ENCODE peak calls at places on chromosomes 16 and 17, in five cellular contexts. F, H, M, W and L are unnamed samples.

GRCh38 chr17:71260366-71260765 is 860.5 kb upstream of the SOX9 start:
- DNase-seq in M (no peak), W (no peak), H (no peak), F (no peak), L (no peak)

GRCh38 chr16:86319871-86320270 is 190.5 kb upstream of the FOXF1 start:
- DNase-seq in H (no peak), M (no peak), W (no peak), F (no peak), L (no peak)

GRCh38 chr16:2147981-2148671 is at the start of gene RAB26:
- DNase-seq in M (peak; percentile 87), F (peak; percentile 67), W (peak; percentile 94), H (peak; percentile 95), L (peak; percentile 96)

GRCh38 chr16:49467540-49468372 is 94.2 kb downstream of the C16orf78 start:
- DNase-seq in W (no peak), F (no peak), H (peak; percentile 24), M (no peak), L (no peak)

GRCh38 chr17:68101992-68102758 is 66.6 kb downstream of the KPNA2 start:
- DNase-seq in H (peak; percentile 34), F (peak; percentile 45), M (no peak), W (no peak), L (no peak)

GRCh38 chr17:59851431-59852375 is 41.0 kb downstream of the TUBD1 start:
- DNase-seq in W (peak; percentile 69), F (peak; percentile 61), H (peak; percentile 47), M (no peak), L (no peak)

GRCh38 chr17:80460286-80460881 is 16.0 kb downstream of the NPTX1 start:
- DNase-seq in H (no peak), F (no peak), W (no peak), M (no peak), L (no peak)

GRCh38 chr17:74618446-74618845 is 5.1 kb downstream of the CD300E start:
- DNase-seq in W (no peak), F (no peak), M (no peak), H (no peak), L (no peak)

GRCh38 chr17:4134756-4135155 is 8.1 kb downstream of the ZZEF1 start:
- DNase-seq in M (no peak), W (no peak), F (no peak), H (no peak), L (no peak)

GRCh38 chr17:63270610-63271009 is 175.5 kb downstream of the CYB561 start:
- DNase-seq in W (no peak), H (no peak), F (no peak), M (no peak), L (no peak)

GRCh38 chr17:1272701-1273100 is 2.5 kb downstream of the BHLHA9 start:
- DNase-seq in M (no peak), H (no peak), W (no peak), F (no peak), L (no peak)

GRCh38 chr16:81873843-81874752 is 95.0 kb downstream of the PLCG2 start:
- DNase-seq in M (no peak), F (peak; percentile 24), W (no peak), H (peak; percentile 67), L (peak; percentile 47)

GRCh38 chr17:49440581-49440980 is 25.9 kb upstream of the PHB1 start:
- DNase-seq in F (no peak), W (peak; percentile 5), M (no peak), H (no peak), L (no peak)

GRCh38 chr17:61833536-61834203 is 29.7 kb downstream of the BRIP1 start:
- DNase-seq in H (no peak), W (no peak), F (no peak), M (no peak), L (peak; percentile 26)

GRCh38 chr17:75694536-75694935 is 26.7 kb upstream of the ITGB4 start:
- DNase-seq in M (peak; percentile 42), W (no peak), F (no peak), H (no peak), L (no peak)

GRCh38 chr17:75084039-75084660 is 3.6 kb upstream of the SLC16A5 start:
- DNase-seq in W (no peak), F (no peak), H (no peak), M (no peak), L (no peak)

GRCh38 chr16:9090960-9091866 is at the start of gene HAPSTR1:
- DNase-seq in W (peak; percentile 100), M (peak; percentile 100), H (peak; percentile 100), F (peak; percentile 100), L (peak; percentile 91)

GRCh38 chr17:17877548-17878358 is 41.0 kb upstream of the SREBF1 start:
- DNase-seq in F (peak; percentile 77), W (peak; percentile 72), H (peak; percentile 89), M (peak; percentile 84), L (no peak)

GRCh38 chr17:28615260-28615940 is 1.4 kb upstream of the RSKR start:
- DNase-seq in M (no peak), F (no peak), W (no peak), H (no peak), L (no peak)

GRCh38 chr17:28612531-28612930 is 1.5 kb downstream of the RSKR start:
- DNase-seq in H (no peak), F (no peak), W (no peak), M (no peak), L (no peak)

GRCh38 chr17:28610372-28610771 is 3.6 kb downstream of the RSKR start:
- DNase-seq in H (no peak), F (no peak), M (no peak), W (no peak), L (no peak)

GRCh38 chr17:28613916-28614315 is at the start of gene RSKR:
- DNase-seq in M (no peak), W (no peak), F (no peak), H (no peak), L (no peak)

DNA sequence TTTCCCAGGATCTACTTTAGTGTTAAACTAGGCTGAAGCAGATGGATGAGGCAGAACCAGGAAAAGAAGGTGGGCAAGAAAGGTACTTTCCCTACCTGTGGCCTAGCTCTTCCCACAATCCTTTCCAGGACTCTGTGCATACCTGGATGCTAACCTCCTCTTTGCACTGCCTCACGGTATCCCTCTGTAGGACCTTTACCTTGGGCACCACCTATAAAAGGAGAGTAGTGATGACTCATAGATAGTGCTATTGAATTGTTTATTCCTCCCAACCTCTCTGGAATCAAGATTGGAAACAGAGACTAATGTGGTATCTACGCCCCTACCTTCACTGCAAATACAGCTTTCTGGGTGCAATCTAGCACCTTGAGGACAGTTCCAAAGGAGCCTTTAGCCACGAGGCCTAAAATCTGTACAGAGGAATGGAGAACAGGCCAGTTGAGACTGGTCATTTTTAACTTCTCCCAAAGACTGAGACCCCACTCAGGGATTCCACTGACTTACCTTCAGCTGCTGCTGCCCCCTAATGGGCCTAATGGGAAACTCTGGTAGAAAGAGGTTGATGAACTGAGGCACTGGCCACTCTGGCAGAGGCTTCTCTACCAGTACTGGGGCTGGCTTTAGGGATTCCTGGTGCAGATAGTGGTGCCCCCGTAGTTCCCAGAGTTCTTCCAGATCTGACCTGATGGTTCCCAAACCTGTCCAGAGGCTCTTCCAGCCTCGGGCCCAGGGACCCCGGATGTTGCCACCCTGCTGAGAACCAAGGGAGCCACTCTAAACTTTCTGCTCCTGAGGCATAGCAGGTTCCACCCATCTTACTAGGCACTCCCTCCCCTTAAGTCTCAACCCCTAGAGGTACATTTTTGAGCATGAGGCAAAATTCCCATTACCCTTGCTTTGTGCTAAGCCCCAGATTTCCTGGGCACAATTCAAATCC is 781 bp downstream of the RSKR start:
- DNase-seq in M (no peak), W (no peak), F (peak; percentile 41), H (peak; percentile 33), L (no peak)
- TF ChIP-seq POLR2A in M (no peak), W (no peak), F (no peak), H (no peak), L (no peak)

GRCh38 chr16:83807710-83808572 is at the start of gene HSBP1:
- DNase-seq in F (peak; percentile 94), W (peak; percentile 94), H (peak; percentile 96), M (peak; percentile 98), L (peak; percentile 90)
- TF ChIP-seq POLR2A in F (peak; percentile 44), W (no peak), H (no peak), M (no peak), L (peak; percentile 91)

GRCh38 chr17:65530985-65531507 is 30.4 kb downstream of the AXIN2 start:
- DNase-seq in F (peak; percentile 44), H (no peak), M (no peak), W (no peak), L (no peak)
- TF ChIP-seq POLR2A in F (no peak), H (no peak), M (no peak), W (no peak), L (no peak)

DNA sequence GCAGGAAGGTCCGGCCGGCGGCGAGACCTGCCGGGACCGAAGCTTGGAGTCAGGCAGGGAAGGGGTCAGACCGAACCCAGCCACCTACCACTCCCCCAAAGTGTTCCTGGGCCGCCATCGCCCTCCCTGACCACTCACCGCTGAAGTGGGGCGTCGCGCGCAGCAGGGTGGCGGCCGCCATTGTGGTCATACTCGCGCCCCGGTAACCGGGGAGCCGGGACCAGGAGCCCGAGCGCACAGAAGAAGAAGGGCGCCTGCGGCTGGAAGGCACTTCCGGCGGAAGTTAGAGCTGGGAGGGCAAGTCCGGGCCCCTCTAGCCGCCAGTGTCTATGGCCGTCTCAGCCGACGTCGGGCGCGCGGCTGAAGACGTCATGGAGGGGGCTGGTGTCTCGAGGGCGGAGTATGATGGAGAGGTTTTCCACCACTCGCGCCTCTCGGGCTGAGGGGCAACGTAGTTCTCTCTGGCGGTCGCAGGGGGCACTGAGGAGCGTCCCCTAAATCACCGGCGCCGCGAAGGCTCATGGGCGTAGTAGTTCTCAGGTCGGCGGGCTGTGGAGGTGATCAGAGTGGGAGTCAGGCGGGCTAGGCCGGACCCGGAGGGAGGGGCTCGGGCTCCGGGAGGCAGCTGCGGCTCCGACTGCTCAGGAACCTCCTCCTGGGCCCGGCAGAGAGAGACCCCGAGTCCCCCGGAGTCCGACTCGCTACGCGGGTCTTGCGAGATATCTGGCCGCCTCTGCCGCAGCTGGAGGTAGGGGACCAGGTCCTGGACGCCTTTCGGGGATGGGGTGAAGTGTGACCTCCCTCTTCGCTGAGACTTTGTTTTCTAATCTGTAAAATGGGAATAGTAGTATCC is at the start of gene TUFM:
- DNase-seq in F (peak; percentile 97), M (peak; percentile 99), W (peak; percentile 97), H (peak; percentile 96), L (peak; percentile 82)
- TF ChIP-seq POLR2A in F (peak; percentile 22), M (no peak), W (no peak), H (peak; percentile 6), L (peak; percentile 61)

DNA sequence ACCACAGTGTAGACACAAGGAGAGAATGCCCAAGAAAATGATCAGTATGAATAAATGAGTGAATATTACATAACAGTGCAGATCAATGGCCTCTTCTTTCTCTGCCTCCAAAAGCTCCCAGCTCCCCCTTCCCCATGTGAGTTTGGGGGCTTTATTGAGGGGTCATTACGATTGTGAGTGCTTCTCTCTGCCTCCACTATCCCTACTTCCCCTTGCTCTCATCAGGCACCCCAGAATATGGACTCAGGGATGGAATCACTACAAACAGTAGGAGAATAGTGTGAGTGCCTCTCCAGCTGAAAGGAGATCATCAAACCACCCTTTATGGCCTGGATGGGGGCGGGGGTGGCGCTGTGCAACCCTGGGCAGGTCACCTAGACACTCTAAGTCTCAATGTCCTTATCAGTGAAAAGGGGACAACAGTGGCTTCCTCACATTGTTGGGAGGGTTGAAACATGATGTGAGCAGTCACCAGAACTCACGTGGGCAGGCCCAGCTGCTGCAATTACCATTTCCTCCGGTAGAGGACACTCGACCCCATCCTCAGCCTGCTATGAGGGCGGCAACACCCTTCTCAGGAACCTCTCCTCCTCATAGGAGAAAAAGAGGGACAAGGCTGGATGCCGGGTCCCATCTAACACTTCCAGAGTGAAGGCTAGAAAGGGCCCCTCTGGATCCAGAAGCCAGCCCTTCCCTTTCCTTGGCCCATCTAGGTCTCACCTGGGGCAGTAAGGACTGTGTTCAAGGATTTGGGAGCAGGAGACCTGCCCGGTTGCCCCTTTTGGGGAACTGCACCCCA is 2.1 kb upstream of the EPOP start:
- DNase-seq in H (peak; percentile 85), W (peak; percentile 82), M (peak; percentile 87), F (peak; percentile 87), L (peak; percentile 89)
- TF ChIP-seq POLR2A in H (no peak), W (no peak), M (no peak), F (no peak), L (no peak)